ENCODE peak calls at places on chromosomes 16 and 17, in seven cellular contexts. V is T-cell, G is H9, U is GM04503, H is left colon, F is type B pancreatic cell, K is ELF-1. R is an unnamed sample.

GRCh38 chr17:80785477-80786178 is 206.0 kb upstream of the CHMP6 start:
- DNase-seq in V (no peak), G (peak; percentile 29), U (no peak), H (no peak), F (no peak), K (no peak), R (no peak)

GRCh38 chr16:27257271-27257670 is 11.3 kb downstream of the NSMCE1 start:
- DNase-seq in V (no peak), G (no peak), U (no peak), H (no peak), F (peak; percentile 63), K (no peak), R (no peak)

GRCh38 chr17:49473900-49474751 is 21.0 kb upstream of the NGFR start:
- DNase-seq in V (no peak), G (no peak), U (no peak), H (peak; percentile 17), F (no peak), K (no peak), R (no peak)

GRCh38 chr17:65914784-65915342 is 277.1 kb downstream of the CEP112 start:
- DNase-seq in V (no peak), G (no peak), U (no peak), H (no peak), F (no peak), K (no peak), R (no peak)

GRCh38 chr16:72042157-72042660 is 12.1 kb upstream of the HP start:
- DNase-seq in V (no peak), G (no peak), U (no peak), H (no peak), F (no peak), K (no peak), R (no peak)

GRCh38 chr17:66339563-66339962 is 37.1 kb downstream of the PRKCA start:
- DNase-seq in V (no peak), G (no peak), U (no peak), H (no peak), F (no peak), K (no peak), R (no peak)

GRCh38 chr17:66829386-66829864 is 5.5 kb upstream of the CACNG5 start:
- DNase-seq in V (no peak), G (peak; percentile 89), U (peak; percentile 10), H (peak; percentile 40), F (no peak), K (peak; percentile 83), R (peak; percentile 41)

GRCh38 chr17:67151717-67152116 is 93.3 kb downstream of the HELZ start:
- DNase-seq in V (no peak), G (no peak), U (no peak), H (no peak), F (no peak), K (no peak), R (no peak)

GRCh38 chr16:65869261-65869660 is 497.2 kb upstream of the CDH5 start:
- DNase-seq in V (no peak), G (no peak), U (no peak), H (no peak), F (no peak), K (no peak), R (no peak)

GRCh38 chr16:17578921-17579876 is 108.4 kb upstream of the XYLT1 start:
- DNase-seq in V (peak; percentile 40), G (peak; percentile 89), U (peak; percentile 52), H (peak; percentile 54), F (peak; percentile 73), K (peak; percentile 89), R (peak; percentile 67)

GRCh38 chr16:53785044-53785443 is 81.1 kb downstream of the FTO start:
- DNase-seq in V (no peak), G (no peak), U (no peak), H (no peak), F (no peak), K (no peak), R (no peak)

GRCh38 chr17:80613732-80614071 is 69.1 kb downstream of the RPTOR start:
- DNase-seq in V (no peak), G (no peak), U (no peak), H (no peak), F (no peak), K (no peak), R (no peak)

GRCh38 chr17:74152591-74153455 is 50.7 kb upstream of the RPL38 start:
- DNase-seq in V (no peak), G (peak; percentile 26), U (no peak), H (no peak), F (no peak), K (peak; percentile 66), R (no peak)

GRCh38 chr17:44061446-44061845 is 5.0 kb downstream of the LSM12 start:
- DNase-seq in V (no peak), G (no peak), U (peak; percentile 52), H (no peak), F (no peak), K (no peak), R (no peak)

GRCh38 chr16:72847187-72848044 is 200.5 kb downstream of the ZFHX3 start:
- DNase-seq in V (no peak), G (peak; percentile 74), U (no peak), H (peak; percentile 24), F (no peak), K (peak; percentile 38), R (peak; percentile 33)

GRCh38 chr17:19003966-19004600 is 481 bp downstream of the FAM83G start:
- DNase-seq in V (peak; percentile 49), G (peak; percentile 83), U (no peak), H (peak; percentile 74), F (no peak), K (peak; percentile 60), R (peak; percentile 32)

R was measured in NCI-H460.